ENCODE peak calls at places on chromosomes 5 and 9, in four cellular contexts. D is ovary, Y is Ammon's horn, F is fibroblast of pulmonary artery. E is an unnamed sample.

GRCh38 chr9:7094576-7094975 is 336.8 kb downstream of the KDM4C start:
- DNase-seq in Y (no peak), F (no peak), D (no peak), E (no peak)

GRCh38 chr5:125874057-125874456 is 549.2 kb upstream of the GRAMD2B start:
- DNase-seq in D (no peak), Y (no peak), F (no peak), E (no peak)

GRCh38 chr5:15932066-15932465 is 247.5 kb downstream of the MARCHF11 start:
- DNase-seq in F (no peak), D (no peak), Y (no peak), E (no peak)

GRCh38 chr5:88680253-88681132 is 202.5 kb downstream of the MEF2C start:
- DNase-seq in F (peak; percentile 47), Y (peak; percentile 83), D (peak; percentile 63), E (peak; percentile 95)

GRCh38 chr5:124555179-124555578 is 191.3 kb downstream of the ZNF608 start:
- DNase-seq in D (no peak), F (no peak), Y (no peak), E (no peak)

GRCh38 chr9:90137824-90138223 is 504.8 kb downstream of the DIRAS2 start:
- DNase-seq in F (no peak), Y (no peak), D (no peak), E (no peak)

GRCh38 chr9:83166369-83166768 is 103.4 kb upstream of the RASEF start:
- DNase-seq in F (no peak), D (no peak), Y (no peak), E (no peak)

GRCh38 chr5:52674815-52675545 is 112.7 kb upstream of the ITGA1 start:
- DNase-seq in D (no peak), F (peak; percentile 56), Y (no peak), E (no peak)

GRCh38 chr9:89243296-89244061 is 64.9 kb upstream of the SHC3 start:
- DNase-seq in F (no peak), D (no peak), Y (no peak), E (peak; percentile 31)

GRCh38 chr5:176157656-176158055 is 80.6 kb upstream of the SIMC1 start:
- DNase-seq in D (no peak), Y (no peak), F (peak; percentile 39), E (no peak)

GRCh38 chr5:158013939-158014338 is 155.0 kb upstream of the CLINT1 start:
- DNase-seq in Y (peak; percentile 20), F (peak; percentile 14), D (no peak), E (no peak)

GRCh38 chr9:33159058-33159759 is 7.9 kb downstream of the B4GALT1 start:
- DNase-seq in D (peak; percentile 86), Y (peak; percentile 42), F (peak; percentile 80), E (peak; percentile 80)

GRCh38 chr9:126633881-126634558 is 20.3 kb downstream of the LMX1B start:
- DNase-seq in F (no peak), Y (no peak), D (no peak), E (no peak)

GRCh38 chr9:81787747-81788632 is 98.6 kb upstream of the TLE1 start:
- DNase-seq in F (peak; percentile 97), D (no peak), Y (no peak), E (no peak)

GRCh38 chr9:108186996-108187395 is 668.8 kb downstream of the ACTL7B start:
- DNase-seq in Y (peak; percentile 31), D (peak; percentile 41), F (peak; percentile 65), E (no peak)

GRCh38 chr5:158639876-158640570 is 459.7 kb downstream of the EBF1 start:
- DNase-seq in D (no peak), F (peak; percentile 4), Y (no peak), E (no peak)